ENCODE peak calls at places on chromosome 3, in four cellular contexts. One of them, this sample, is unnamed.
A peak's percentile ranks its signal among the peaks of the same experiment; 100 is the strongest.

GRCh38 chr3:36906504-36907149 is 38.2 kb downstream of the TRANK1 start:
- DNase-seq in IMR-90: peak; percentile 67
- DNase-seq in H1: no peak
- DNase-seq in mesendoderm: peak; percentile 66
- DNase-seq in this sample: no peak

GRCh38 chr3:56347219-56347871 is 120.9 kb downstream of the ERC2 start:
- DNase-seq in IMR-90: no peak
- DNase-seq in H1: peak; percentile 44
- DNase-seq in mesendoderm: peak; percentile 89
- DNase-seq in this sample: peak; percentile 90

GRCh38 chr3:192835818-192836468 is 81.7 kb downstream of the MB21D2 start:
- DNase-seq in IMR-90: peak; percentile 71
- DNase-seq in H1: no peak
- DNase-seq in mesendoderm: peak; percentile 40
- DNase-seq in this sample: no peak

GRCh38 chr3:142705256-142705655 is 18.6 kb upstream of the TRPC1 start:
- DNase-seq in IMR-90: no peak
- DNase-seq in H1: no peak
- DNase-seq in mesendoderm: no peak
- DNase-seq in this sample: no peak

GRCh38 chr3:127473244-127474024 is 117.1 kb downstream of the TPRA1 start:
- DNase-seq in IMR-90: no peak
- DNase-seq in H1: peak; percentile 84
- DNase-seq in mesendoderm: peak; percentile 85
- DNase-seq in this sample: peak; percentile 93

GRCh38 chr3:141412087-141412935 is 44.0 kb downstream of the ZBTB38 start:
- DNase-seq in IMR-90: peak; percentile 96
- DNase-seq in H1: no peak
- DNase-seq in mesendoderm: peak; percentile 59
- DNase-seq in this sample: no peak

GRCh38 chr3:159898147-159898546 is 90.5 kb upstream of the IL12A start:
- DNase-seq in IMR-90: no peak
- DNase-seq in H1: no peak
- DNase-seq in mesendoderm: no peak
- DNase-seq in this sample: no peak

GRCh38 chr3:23041918-23042696 is 161.0 kb upstream of the UBE2E2 start:
- DNase-seq in IMR-90: no peak
- DNase-seq in H1: no peak
- DNase-seq in mesendoderm: no peak
- DNase-seq in this sample: no peak

GRCh38 chr3:60215952-60216351 is 1035.3 kb downstream of the FHIT start:
- DNase-seq in IMR-90: no peak
- DNase-seq in H1: no peak
- DNase-seq in mesendoderm: no peak
- DNase-seq in this sample: no peak

GRCh38 chr3:149832086-149832485 is 19.1 kb downstream of the RNF13 start:
- DNase-seq in IMR-90: peak; percentile 53
- DNase-seq in H1: no peak
- DNase-seq in mesendoderm: no peak
- DNase-seq in this sample: no peak

GRCh38 chr3:94076055-94076454 is 13.2 kb downstream of the NSUN3 start:
- DNase-seq in IMR-90: peak; percentile 68
- DNase-seq in H1: no peak
- DNase-seq in mesendoderm: no peak
- DNase-seq in this sample: no peak

GRCh38 chr3:151168269-151169094 is 34.5 kb downstream of the GPR171 start:
- DNase-seq in IMR-90: peak; percentile 67
- DNase-seq in H1: peak; percentile 34
- DNase-seq in mesendoderm: peak; percentile 74
- DNase-seq in this sample: peak; percentile 71

GRCh38 chr3:59339818-59340217 is 290.0 kb upstream of the CFAP20DC start:
- DNase-seq in IMR-90: no peak
- DNase-seq in H1: no peak
- DNase-seq in mesendoderm: no peak
- DNase-seq in this sample: no peak

GRCh38 chr3:123067689-123068226 is 933 bp downstream of the PDIA5 start:
- DNase-seq in IMR-90: no peak
- DNase-seq in H1: no peak
- DNase-seq in mesendoderm: peak; percentile 26
- DNase-seq in this sample: no peak

GRCh38 chr3:94937980-94938379 is 875.1 kb downstream of the NSUN3 start:
- DNase-seq in IMR-90: no peak
- DNase-seq in H1: no peak
- DNase-seq in mesendoderm: no peak
- DNase-seq in this sample: no peak

GRCh38 chr3:141659821-141660597 is 78.1 kb upstream of the RNF7 start:
- DNase-seq in IMR-90: peak; percentile 41
- DNase-seq in H1: no peak
- DNase-seq in mesendoderm: peak; percentile 59
- DNase-seq in this sample: peak; percentile 46

GRCh38 chr3:147921044-147921443 is 511.9 kb downstream of the ZIC1 start:
- DNase-seq in IMR-90: peak; percentile 70
- DNase-seq in H1: no peak
- DNase-seq in mesendoderm: no peak
- DNase-seq in this sample: no peak

GRCh38 chr3:112561693-112562529 is at the start of the genes ATG3 and SLC35A5:
- DNase-seq in IMR-90: peak; percentile 98
- DNase-seq in H1: peak; percentile 93
- DNase-seq in mesendoderm: peak; percentile 99
- DNase-seq in this sample: peak; percentile 98

GRCh38 chr3:15303728-15304127 is 28.7 kb downstream of the SH3BP5 start:
- DNase-seq in IMR-90: no peak
- DNase-seq in H1: no peak
- DNase-seq in mesendoderm: no peak
- DNase-seq in this sample: no peak
- H3K56ac ChIP-seq in IMR-90: no peak overlapping the region
- H3K56ac ChIP-seq in H1: no peak overlapping the region
- H3K56ac ChIP-seq in mesendoderm: no peak overlapping the region
- H3K56ac ChIP-seq in this sample: no peak overlapping the region

DNA sequence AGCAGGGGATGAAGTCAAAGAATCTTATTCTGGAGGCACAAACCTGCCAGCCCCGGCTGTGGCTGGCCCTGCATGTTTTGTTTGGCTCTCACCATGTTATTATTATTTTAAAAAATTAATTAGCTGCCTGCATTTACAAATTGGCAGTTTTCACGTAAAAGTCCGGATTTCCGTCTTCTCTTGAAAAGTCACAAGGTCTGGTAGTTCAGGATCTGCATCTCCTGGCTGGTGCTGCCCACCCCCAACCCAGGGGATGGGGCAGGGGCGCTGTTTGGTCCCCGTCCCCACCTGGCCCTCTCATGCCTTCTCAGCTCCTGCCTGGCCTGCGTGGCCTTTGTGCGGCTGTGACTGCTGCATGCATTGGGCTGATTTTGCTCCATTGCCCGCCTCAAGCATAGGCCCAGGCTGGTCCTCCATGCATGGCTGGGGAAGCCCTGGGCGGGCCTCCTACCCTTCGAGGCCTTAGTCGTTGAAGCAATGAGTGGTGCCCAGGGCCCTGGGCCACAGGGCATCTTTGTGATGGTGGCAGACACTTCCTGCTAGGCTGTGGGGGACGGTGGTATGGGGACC is 2.0 kb downstream of the FBLN2 start:
- DNase-seq in IMR-90: no peak
- DNase-seq in H1: no peak
- DNase-seq in mesendoderm: no peak
- DNase-seq in this sample: no peak
- H2BK5ac ChIP-seq in IMR-90: no peak overlapping the region
- H2BK5ac ChIP-seq in H1: no peak overlapping the region
- H2BK5ac ChIP-seq in mesendoderm: no peak overlapping the region
- H2BK5ac ChIP-seq in this sample: no peak overlapping the region

GRCh38 chr3:58106640-58107039 is 98.4 kb downstream of the FLNB start:
- DNase-seq in IMR-90: no peak
- DNase-seq in H1: no peak
- DNase-seq in mesendoderm: no peak
- DNase-seq in this sample: no peak
- H3K23ac ChIP-seq in IMR-90: no peak overlapping the region
- H3K23ac ChIP-seq in H1: no peak overlapping the region
- H3K23ac ChIP-seq in mesendoderm: no peak overlapping the region
- H3K23ac ChIP-seq in this sample: no peak overlapping the region

DNA sequence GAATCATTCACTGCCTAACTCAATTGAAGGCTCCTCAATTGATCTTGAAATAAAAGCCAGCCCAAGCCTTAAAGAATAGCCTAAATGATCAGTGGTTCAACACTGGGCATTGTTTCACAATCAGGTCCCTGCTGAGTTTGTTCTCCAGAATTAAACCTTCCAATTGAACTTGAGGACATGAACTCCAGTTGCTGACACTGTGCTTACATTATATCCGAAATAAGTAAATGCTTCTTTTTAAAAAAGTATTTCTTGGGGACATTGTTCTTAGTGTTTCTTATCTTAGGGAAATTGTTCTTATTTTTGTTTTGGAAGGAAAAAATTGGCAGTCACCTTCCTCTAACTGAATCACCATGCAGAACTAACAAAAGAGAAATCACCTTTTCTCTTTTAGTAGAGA is 450.2 kb downstream of the RBMS3 start:
- DNase-seq in IMR-90: no peak
- DNase-seq in H1: no peak
- DNase-seq in mesendoderm: no peak
- DNase-seq in this sample: no peak
- H3K56ac ChIP-seq in IMR-90: no peak overlapping the region
- H3K56ac ChIP-seq in H1: no peak overlapping the region
- H3K56ac ChIP-seq in mesendoderm: no peak overlapping the region
- H3K56ac ChIP-seq in this sample: no peak overlapping the region

GRCh38 chr3:155425351-155425750 is 131.9 kb upstream of the STRIT1 start:
- DNase-seq in IMR-90: no peak
- DNase-seq in H1: no peak
- DNase-seq in mesendoderm: no peak
- DNase-seq in this sample: no peak

GRCh38 chr3:155426524-155427230 is 133.2 kb upstream of the STRIT1 start:
- DNase-seq in IMR-90: no peak
- DNase-seq in H1: no peak
- DNase-seq in mesendoderm: no peak
- DNase-seq in this sample: no peak

GRCh38 chr3:155424041-155424605 is 130.6 kb upstream of the STRIT1 start:
- DNase-seq in IMR-90: no peak
- DNase-seq in H1: no peak
- DNase-seq in mesendoderm: peak; percentile 64
- DNase-seq in this sample: peak; percentile 43

GRCh38 chr3:155420869-155421486 is 127.5 kb upstream of the STRIT1 start:
- DNase-seq in IMR-90: no peak
- DNase-seq in H1: no peak
- DNase-seq in mesendoderm: peak; percentile 54
- DNase-seq in this sample: no peak

GRCh38 chr3:155423526-155423925 is 130.0 kb upstream of the STRIT1 start:
- DNase-seq in IMR-90: no peak
- DNase-seq in H1: no peak
- DNase-seq in mesendoderm: no peak
- DNase-seq in this sample: no peak
- H2BK5ac ChIP-seq in IMR-90: no peak overlapping the region
- H2BK5ac ChIP-seq in H1: no peak overlapping the region
- H2BK5ac ChIP-seq in mesendoderm: no peak overlapping the region
- H2BK5ac ChIP-seq in this sample: no peak overlapping the region